ENCODE peak calls at places on chromosomes 13 and 19, in six cellular contexts. X, V, M, S, Y and K are unnamed samples.

GRCh38 chr13:111566567-111566966 is 246.1 kb downstream of the TEX29 start:
- DNase-seq in X (no peak), Y (no peak), S (no peak), V (no peak), M (no peak), K (no peak)

GRCh38 chr19:13101590-13102415 is 855 bp downstream of the LYL1 start:
- DNase-seq in X (no peak), Y (no peak), V (no peak), S (no peak), M (no peak), K (no peak)

GRCh38 chr13:113050856-113051431 is 54.6 kb upstream of the F7 start:
- DNase-seq in M (no peak), V (no peak), S (no peak), Y (no peak), X (no peak), K (no peak)

GRCh38 chr13:73938375-73939070 is 195.7 kb downstream of the KLF12 start:
- DNase-seq in M (no peak), V (no peak), X (no peak), S (peak), Y (peak), K (no peak)

GRCh38 chr19:33780251-33780650 is 16.4 kb upstream of the KCTD15 start:
- DNase-seq in X (no peak), S (no peak), Y (no peak), V (no peak), M (no peak), K (no peak)

GRCh38 chr19:16117594-16118033 is 5.9 kb downstream of the RAB8A start:
- DNase-seq in Y (no peak), M (no peak), V (no peak), X (no peak), S (no peak), K (no peak)

GRCh38 chr13:33150146-33150545 is 133.9 kb downstream of the KL start:
- DNase-seq in X (no peak), S (no peak), V (peak), M (no peak), Y (no peak), K (no peak)

GRCh38 chr13:113448545-113448884 is 4.8 kb downstream of the ADPRHL1 start:
- DNase-seq in Y (no peak), M (peak), S (no peak), X (no peak), V (no peak), K (peak)

GRCh38 chr19:15253513-15253912 is 21.3 kb upstream of the EPHX3 start:
- DNase-seq in V (peak), S (no peak), Y (no peak), M (no peak), X (no peak), K (no peak)

GRCh38 chr19:35521124-35521743 is 6.9 kb downstream of the SBSN start:
- DNase-seq in V (no peak), M (no peak), S (no peak), Y (no peak), X (no peak), K (no peak)

GRCh38 chr13:113661506-113661905 is 3.5 kb upstream of the ATP4B start:
- DNase-seq in V (no peak), Y (no peak), X (no peak), S (no peak), M (no peak), K (no peak)

GRCh38 chr13:24851546-24851945 is 87.6 kb downstream of the RNF17 start:
- DNase-seq in M (no peak), Y (no peak), S (no peak), V (no peak), X (no peak), K (peak)

GRCh38 chr19:42132030-42132628 is at the start of gene POU2F2:
- DNase-seq in V (no peak), M (peak), Y (no peak), S (no peak), X (peak), K (no peak)

GRCh38 chr13:50842711-50843255 is 709 bp downstream of the DLEU7 start:
- DNase-seq in M (no peak), Y (no peak), S (no peak), V (no peak), X (no peak), K (no peak)

GRCh38 chr13:84430441-84430840 is 548.2 kb upstream of the SLITRK1 start:
- DNase-seq in M (no peak), V (no peak), Y (peak), X (no peak), S (no peak), K (no peak)

GRCh38 chr19:33444993-33445751 is 71.7 kb downstream of the CEBPG start:
- DNase-seq in M (no peak), S (no peak), Y (no peak), V (no peak), X (no peak), K (no peak)

GRCh38 chr13:37074703-37075102 is 15.2 kb upstream of the SUPT20H start:
- DNase-seq in X (no peak), S (no peak), Y (no peak), M (no peak), V (no peak), K (peak)

GRCh38 chr13:23147827-23148226 is 33.0 kb upstream of the SGCG start:
- DNase-seq in X (no peak), S (no peak), V (no peak), Y (no peak), M (no peak), K (no peak)

GRCh38 chr13:112674412-112675383 is 15.1 kb upstream of the ATP11A start:
- DNase-seq in S (no peak), Y (no peak), V (no peak), M (no peak), X (no peak), K (peak)

GRCh38 chr19:19662866-19663291 is 597 bp downstream of the ATP13A1 start:
- DNase-seq in M (no peak), V (peak), X (no peak), Y (no peak), S (no peak), K (peak)

GRCh38 chr13:30422056-30422914 is at the start of gene UBE2L5:
- DNase-seq in V (peak), M (peak), S (peak), X (peak), Y (peak), K (peak)

GRCh38 chr13:22454586-22454985 is 726.2 kb upstream of the SGCG start:
- DNase-seq in V (no peak), S (no peak), Y (peak), M (no peak), X (no peak), K (no peak)

GRCh38 chr13:19959141-19959830 is 759 bp downstream of the ZMYM2 start:
- DNase-seq in M (peak), X (peak), V (peak), Y (peak), S (peak), K (peak)

GRCh38 chr13:50543767-50544166 is 299.7 kb downstream of the DLEU7 start:
- DNase-seq in V (no peak), Y (peak), M (no peak), X (no peak), S (no peak), K (no peak)

GRCh38 chr19:48475369-48476068 is 6.3 kb downstream of the CYTH2 start:
- DNase-seq in M (no peak), S (no peak), X (no peak), V (no peak), Y (no peak), K (no peak)

GRCh38 chr19:43776285-43776684 is 4.5 kb downstream of the KCNN4 start:
- DNase-seq in M (no peak), Y (no peak), S (no peak), V (no peak), X (no peak), K (no peak)

GRCh38 chr19:41847351-41848105 is 2.7 kb downstream of the DMRTC2 start:
- DNase-seq in M (no peak), Y (no peak), S (no peak), V (no peak), X (no peak), K (no peak)

GRCh38 chr13:36814465-36814864 is 4.6 kb upstream of the RFXAP start:
- DNase-seq in V (no peak), Y (no peak), M (no peak), S (no peak), X (no peak), K (peak)

GRCh38 chr19:57282011-57282636 is 1.8 kb downstream of the ZNF460 start:
- DNase-seq in S (no peak), M (no peak), V (no peak), Y (no peak), X (no peak), K (no peak)

GRCh38 chr13:40228981-40229380 is 437.5 kb downstream of the FOXO1 start:
- DNase-seq in Y (no peak), M (no peak), S (no peak), V (no peak), X (no peak), K (no peak)

GRCh38 chr19:46737761-46738171 is 8.1 kb upstream of the FKRP start:
- DNase-seq in Y (no peak), S (no peak), X (no peak), M (no peak), V (no peak), K (no peak)

GRCh38 chr19:3698386-3698950 is 1.8 kb downstream of the PIP5K1C start:
- DNase-seq in Y (no peak), S (no peak), V (no peak), M (no peak), X (no peak), K (no peak)
- H3K4me3 ChIP-seq in Y (no peak), S (no peak), V (no peak), M (peak), X (peak), K (no peak)

DNA sequence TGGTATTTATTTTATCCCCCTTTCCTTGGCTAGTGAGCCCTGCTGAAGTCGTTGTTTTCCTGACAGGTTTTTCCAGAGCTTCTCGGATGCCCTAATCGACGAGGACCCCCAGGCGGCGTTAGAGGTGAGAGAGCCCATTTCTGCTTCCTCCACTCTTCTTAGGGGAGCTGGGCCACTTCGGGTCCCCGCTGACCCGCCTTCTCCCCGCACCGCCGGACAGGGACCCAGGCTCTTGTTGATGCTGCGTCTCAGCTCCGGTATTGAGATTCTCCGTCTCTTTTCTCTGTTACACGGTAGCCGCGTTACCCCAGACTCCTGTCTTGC is 306 bp downstream of the SUGT1 start:
- DNase-seq in Y (no peak), M (no peak), X (no peak), V (no peak), S (no peak), K (no peak)
- H3K4me3 ChIP-seq in Y (peak), M (peak), X (peak), V (peak), S (peak), K (peak)

DNA sequence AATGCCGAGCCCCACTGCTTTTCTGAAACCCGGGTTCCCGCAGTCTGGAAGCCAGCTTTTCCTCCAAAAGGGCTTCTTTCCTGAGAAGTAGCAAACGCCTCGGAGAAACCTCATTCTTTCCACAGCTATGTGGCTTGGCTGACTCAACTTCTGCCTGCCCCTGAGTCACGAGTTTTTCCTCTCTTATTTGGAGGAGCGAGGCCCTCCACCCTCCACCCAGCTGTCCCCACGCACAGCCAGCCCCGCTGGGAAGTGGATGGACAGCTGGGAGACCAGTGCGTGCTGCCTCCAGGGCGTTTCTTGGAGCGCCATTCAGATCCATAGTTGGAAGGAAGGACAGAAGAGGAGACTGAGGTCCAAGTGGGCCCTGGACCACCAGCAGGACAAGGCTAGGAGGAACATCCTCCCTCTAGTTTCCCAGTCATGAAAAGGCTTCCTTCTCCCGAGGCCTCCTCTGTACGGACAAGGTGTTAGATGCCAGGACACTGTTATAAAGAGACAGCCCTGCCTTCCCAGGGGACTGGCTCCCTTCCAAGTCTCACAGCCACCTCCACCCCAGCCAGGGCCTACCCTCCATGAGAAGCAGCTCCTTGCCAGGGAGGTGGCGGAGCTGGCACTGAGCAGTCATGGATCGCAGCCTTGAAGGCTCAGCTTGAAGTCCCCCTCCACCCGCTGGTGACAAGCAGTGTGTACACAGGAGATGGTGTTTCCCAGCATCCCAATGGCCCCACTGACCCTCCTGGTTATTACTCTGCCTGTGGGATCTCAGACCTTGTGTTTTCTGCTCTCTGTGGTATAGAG is 2.5 kb upstream of the PLEKHF1 start:
- DNase-seq in X (peak), S (peak), V (no peak), Y (peak), M (peak), K (peak)
- H3K4me3 ChIP-seq in X (peak), S (peak), V (no peak), Y (peak), M (no peak), K (no peak)

GRCh38 chr19:18097993-18098890 is 664 bp downstream of the MAST3 start:
- DNase-seq in Y (no peak), X (no peak), S (no peak), M (no peak), V (no peak), K (no peak)

GRCh38 chr19:18096258-18096657 is 1.3 kb upstream of the MAST3 start:
- DNase-seq in M (no peak), Y (no peak), V (no peak), S (no peak), X (no peak), K (no peak)

GRCh38 chr19:18098891-18099622 is 1.5 kb downstream of the MAST3 start:
- DNase-seq in M (peak), Y (no peak), V (no peak), X (no peak), S (no peak), K (no peak)

GRCh38 chr19:18099623-18099995 is 2.0 kb downstream of the MAST3 start:
- DNase-seq in M (no peak), S (no peak), X (no peak), V (no peak), Y (no peak), K (no peak)

DNA sequence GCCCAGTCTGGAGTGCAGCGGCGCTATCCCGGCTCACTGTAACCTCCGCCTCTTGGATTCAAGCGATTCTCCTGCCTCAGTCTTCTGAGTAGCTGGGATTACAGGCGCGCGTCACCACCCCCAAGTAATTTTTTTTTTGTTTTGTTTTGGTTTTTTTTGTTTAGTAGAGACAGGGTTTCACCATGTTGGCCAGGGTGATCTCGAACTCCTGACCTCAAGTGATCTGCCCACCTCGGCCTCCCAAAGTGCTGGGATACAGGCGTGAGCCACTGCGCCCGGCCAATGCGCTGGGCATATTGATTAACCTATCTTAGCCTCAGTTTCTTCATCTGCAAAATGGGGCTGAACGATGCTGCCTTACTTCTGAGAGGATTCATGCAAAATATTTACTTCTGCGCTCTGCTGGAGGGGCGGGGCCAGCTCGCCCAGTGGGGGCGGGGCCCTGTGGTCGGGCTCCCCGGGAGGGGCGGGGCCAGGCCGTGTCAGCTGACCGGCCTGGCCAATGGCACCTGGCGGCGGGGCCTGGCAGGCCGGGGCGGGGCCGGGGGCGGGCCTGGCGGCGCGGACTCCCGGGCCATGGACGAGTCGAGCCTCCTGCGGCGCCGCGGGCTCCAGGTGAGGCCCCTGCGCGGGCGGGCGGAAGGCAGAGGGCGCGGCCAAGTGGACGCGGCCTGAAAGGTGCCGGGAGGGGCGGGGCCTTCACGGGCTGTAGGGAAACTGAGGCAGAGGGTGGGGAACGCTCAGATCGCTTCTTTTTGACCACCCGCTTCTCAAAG is at the start of gene MAST3:
- DNase-seq in V (peak), X (peak), Y (peak), S (peak), M (peak), K (peak)
- H3K4me3 ChIP-seq in V (peak), X (peak), Y (peak), S (peak), M (peak), K (peak)